ENCODE peak calls at places on chromosomes 1 and 21, in seven cellular contexts. S is OCI-LY7, D is lower lobe of right lung, U is psoas muscle, I is tibial artery, O is lung, X is HCT116. W is an unnamed sample.
A peak's percentile ranks its signal among the peaks of the same experiment; 100 is the strongest.

GRCh38 chr1:57279909-57280666 is 143.8 kb downstream of the DAB1 start:
- DNase-seq in S (no peak), D (no peak), U (no peak), I (no peak), O (no peak), X (no peak), W (peak; percentile 52)

GRCh38 chr1:29827801-29828525 is 591.6 kb downstream of the PTPRU start:
- DNase-seq in S (no peak), D (peak; percentile 36), U (no peak), I (peak; percentile 20), O (no peak), X (no peak), W (no peak)

GRCh38 chr1:174938306-174939000 is 61.3 kb upstream of the CACYBP start:
- DNase-seq in S (no peak), D (no peak), U (no peak), I (no peak), O (no peak), X (no peak), W (no peak)

GRCh38 chr1:164748253-164748899 is 189.4 kb downstream of the PBX1 start:
- DNase-seq in S (no peak), D (no peak), U (no peak), I (no peak), O (no peak), X (peak; percentile 78), W (no peak)

GRCh38 chr1:64505232-64505943 is 35.5 kb downstream of the CACHD1 start:
- DNase-seq in S (no peak), D (peak; percentile 60), U (peak; percentile 63), I (no peak), O (no peak), X (no peak), W (no peak)

GRCh38 chr1:20462397-20462796 is 23.6 kb downstream of the CAMK2N1 start:
- DNase-seq in S (no peak), D (no peak), U (no peak), I (no peak), O (no peak), X (no peak), W (no peak)

GRCh38 chr1:100400332-100400933 is 48.1 kb downstream of the CDC14A start:
- DNase-seq in S (peak; percentile 55), D (peak; percentile 59), U (no peak), I (no peak), O (peak; percentile 34), X (no peak), W (no peak)

GRCh38 chr1:236207121-236207520 is 64.8 kb downstream of the GPR137B start:
- DNase-seq in S (no peak), D (no peak), U (no peak), I (no peak), O (no peak), X (no peak), W (no peak)

DNA sequence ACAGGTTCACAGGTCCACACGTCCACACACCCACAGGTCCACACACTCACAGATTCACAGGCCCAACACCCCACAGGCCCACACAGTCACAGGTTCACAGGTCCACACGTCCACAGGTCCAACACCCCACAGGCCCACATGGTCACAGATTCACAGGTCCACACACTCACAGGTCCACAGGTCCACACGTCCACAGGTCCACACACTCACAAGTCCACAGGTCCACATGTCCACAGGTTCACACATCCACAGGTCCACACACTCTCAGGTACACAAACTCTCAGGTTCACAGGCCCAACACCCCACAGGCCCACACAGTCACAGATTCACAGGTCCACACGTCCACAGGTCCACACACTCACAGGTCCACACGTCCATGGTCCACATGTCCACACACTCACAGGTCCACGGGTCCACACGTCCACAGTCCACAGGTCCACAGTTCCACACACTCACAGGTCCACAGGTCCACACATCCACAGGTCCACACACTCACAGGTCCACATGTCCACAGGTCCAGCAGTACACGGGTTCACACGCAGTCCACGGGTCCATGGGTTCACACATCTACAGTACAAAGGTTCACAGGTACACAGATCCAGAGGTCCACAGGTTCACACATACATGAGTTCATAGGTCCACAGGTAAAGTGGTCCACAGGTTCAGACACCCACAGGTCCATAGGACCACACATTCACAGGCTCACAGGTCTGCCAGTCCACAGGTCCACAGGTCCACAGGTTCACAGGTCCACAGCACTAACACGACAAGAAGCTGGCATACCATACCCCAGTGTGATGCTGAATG is 39.4 kb upstream of the COL6A2 start:
- DNase-seq in S (no peak), D (peak; percentile 20), U (no peak), I (peak; percentile 65), O (no peak), X (no peak), W (no peak)
- H3K9me3 ChIP-seq in S (peaks cover 11% of the 10 kb centered on the region), D (peaks cover 7% of the 10 kb centered on the region), U (no peaks in the 10 kb centered on the region), I (no peaks in the 10 kb centered on the region), O (peaks cover 16% of the 10 kb centered on the region), X (peaks cover 6% of the 10 kb centered on the region), W (peaks cover 6% of the 10 kb centered on the region)

GRCh38 chr1:154983776-154984466 is 777 bp downstream of the FLAD1 start:
- DNase-seq in S (peak; percentile 66), D (peak; percentile 47), U (peak; percentile 49), I (no peak), O (no peak), X (no peak), W (peak; percentile 53)
- H3K27ac ChIP-seq in S (peak overlapping the region; percentile 65), D (peak overlapping the region; percentile 78), U (peak overlapping the region; percentile 75), I (peak overlapping the region; percentile 68), O (peak overlapping the region; percentile 62), X (peak overlapping the region; percentile 68), W (peak overlapping the region; percentile 67)

GRCh38 chr21:34186119-34186719 is 112.8 kb downstream of the MRPS6 start:
- DNase-seq in S (no peak), D (no peak), U (no peak), I (peak; percentile 83), O (no peak), X (no peak), W (no peak)
- TF ChIP-seq CTCF in S (no peak), D (no peak), U (no peak), I (no peak), O (no peak), X (no peak), W (no peak)

DNA sequence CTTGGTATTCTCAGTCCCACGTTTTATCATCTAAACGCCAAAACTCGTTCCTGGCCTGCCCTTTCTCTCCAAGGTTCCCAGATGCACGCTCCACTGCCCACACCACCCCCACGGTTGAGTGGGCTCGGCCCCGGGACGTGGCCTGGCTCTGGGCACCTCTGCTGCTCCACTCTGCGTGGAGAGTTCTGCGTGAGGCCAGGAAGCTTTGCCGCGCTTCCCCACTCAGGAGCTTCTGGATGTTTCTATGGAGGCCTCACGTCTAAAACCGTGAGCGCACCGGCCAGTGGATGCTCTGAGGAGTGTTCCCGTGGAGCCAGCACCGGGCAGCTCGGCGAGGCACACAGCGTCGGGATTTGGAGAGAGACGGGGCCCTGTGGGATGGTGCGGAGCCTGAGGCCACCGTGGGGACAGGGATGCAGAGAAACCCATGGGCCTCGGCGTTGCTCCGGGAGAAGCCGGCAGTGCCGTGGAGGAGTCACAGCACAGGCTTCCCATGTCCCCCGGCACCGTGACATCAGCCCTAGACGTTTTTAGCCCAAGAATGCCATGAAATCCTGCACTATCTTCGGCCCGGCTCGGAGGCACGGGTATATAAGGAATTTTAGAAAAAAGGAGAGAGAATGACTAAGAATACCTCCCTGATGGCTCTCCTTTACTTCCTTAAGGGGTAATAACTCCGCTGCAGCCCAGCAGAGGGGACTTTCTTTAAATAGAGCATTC is 125.9 kb downstream of the PRDM16 start:
- DNase-seq in S (no peak), D (no peak), U (no peak), I (peak; percentile 95), O (no peak), X (no peak), W (no peak)
- H3K9me3 ChIP-seq in S (no peaks in the 10 kb centered on the region), D (no peaks in the 10 kb centered on the region), U (no peaks in the 10 kb centered on the region), I (no peaks in the 10 kb centered on the region), O (no peaks in the 10 kb centered on the region), X (no peaks in the 10 kb centered on the region), W (no peaks in the 10 kb centered on the region)

GRCh38 chr1:162676087-162676486 is 43.8 kb downstream of the DDR2 start:
- DNase-seq in S (no peak), D (no peak), U (no peak), I (peak; percentile 76), O (no peak), X (no peak), W (no peak)
- H3K27ac ChIP-seq in S (no peak overlapping the region), D (no peak overlapping the region), U (no peak overlapping the region), I (peak overlapping the region; percentile 59), O (no peak overlapping the region), X (no peak overlapping the region), W (no peak overlapping the region)

GRCh38 chr1:89457046-89457445 is 67.6 kb upstream of the LRRC8B start:
- DNase-seq in S (no peak), D (no peak), U (no peak), I (no peak), O (no peak), X (no peak), W (no peak)
- TF ChIP-seq CTCF in S (no peak), D (no peak), U (no peak), I (no peak), O (no peak), X (no peak), W (no peak)

GRCh38 chr1:178411756-178412399 is 84.9 kb downstream of the CLEC20A start:
- DNase-seq in S (no peak), D (no peak), U (no peak), I (no peak), O (no peak), X (no peak), W (no peak)

GRCh38 chr1:178407215-178407614 is 89.5 kb downstream of the CLEC20A start:
- DNase-seq in S (no peak), D (no peak), U (no peak), I (no peak), O (no peak), X (no peak), W (no peak)

GRCh38 chr1:178412400-178412770 is 84.4 kb downstream of the CLEC20A start:
- DNase-seq in S (no peak), D (no peak), U (no peak), I (no peak), O (no peak), X (no peak), W (no peak)

GRCh38 chr1:178407662-178408061 is 89.1 kb downstream of the CLEC20A start:
- DNase-seq in S (no peak), D (no peak), U (no peak), I (no peak), O (no peak), X (no peak), W (no peak)

DNA sequence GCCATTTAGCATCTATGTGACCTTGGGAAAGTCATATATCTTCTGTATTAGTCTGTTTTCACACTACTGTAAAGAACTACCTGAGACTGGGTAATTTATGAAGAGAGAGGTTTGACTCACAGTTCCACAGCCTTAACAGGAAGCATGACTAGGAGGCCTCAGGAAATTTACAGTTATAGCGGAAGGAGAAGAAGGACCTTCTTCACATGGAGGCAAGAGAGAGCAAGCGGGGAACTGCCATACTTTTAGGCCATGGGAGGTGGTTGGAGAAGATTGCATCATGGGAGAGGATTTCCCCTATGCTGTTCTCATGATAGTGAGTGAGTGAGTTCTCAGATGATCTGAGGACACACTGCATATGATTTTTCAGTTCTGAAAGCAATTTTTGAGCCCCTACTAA is 87.9 kb downstream of the CLEC20A start:
- DNase-seq in S (no peak), D (no peak), U (no peak), I (no peak), O (no peak), X (no peak), W (no peak)
- H3K9me3 ChIP-seq in S (no peaks in the 10 kb centered on the region), D (no peaks in the 10 kb centered on the region), U (no peaks in the 10 kb centered on the region), I (no peaks in the 10 kb centered on the region), O (no peaks in the 10 kb centered on the region), X (no peaks in the 10 kb centered on the region), W (no peaks in the 10 kb centered on the region)

GRCh38 chr1:229803601-229804217 is 177.7 kb downstream of the URB2 start:
- DNase-seq in S (no peak), D (no peak), U (no peak), I (no peak), O (no peak), X (no peak), W (no peak)
- H3K27ac ChIP-seq in S (no peak overlapping the region), D (peak overlapping the region; percentile 7), U (no peak overlapping the region), I (no peak overlapping the region), O (no peak overlapping the region), X (no peak overlapping the region), W (no peak overlapping the region)

W was measured in RWPE2.